ENCODE peak calls at places on chromosome 22, in six cellular contexts. C is CD4-positive, alpha-beta memory T cell; G is heart right ventricle; A is body of pancreas; E is AG10803; D is mucosa of descending colon. Y is an unnamed sample.

GRCh38 chr22:19121631-19122142 is 525 bp downstream of the DGCR2 start:
- DNase-seq in E (peak), G (peak), C (peak), D (peak), A (peak), Y (no peak)

GRCh38 chr22:25880524-25880923 is 138.5 kb downstream of the MYO18B start:
- DNase-seq in E (no peak), D (no peak), C (no peak), A (no peak), G (no peak), Y (no peak)

GRCh38 chr22:44166448-44166847 is 14.3 kb upstream of the PARVG start:
- DNase-seq in A (no peak), C (no peak), G (no peak), D (no peak), E (no peak), Y (no peak)

GRCh38 chr22:33519140-33519973 is 400.9 kb downstream of the LARGE1 start:
- DNase-seq in C (no peak), E (peak), G (peak), D (no peak), A (peak), Y (no peak)

GRCh38 chr22:17471901-17472566 is 91.3 kb upstream of the SLC25A18 start:
- DNase-seq in G (no peak), A (no peak), C (no peak), D (no peak), E (no peak), Y (no peak)

GRCh38 chr22:24190159-24190540 is 8.9 kb downstream of the SUSD2 start:
- DNase-seq in C (no peak), A (peak), G (no peak), E (no peak), D (peak), Y (no peak)

GRCh38 chr22:32644252-32645100 is 157.0 kb upstream of the TIMP3 start:
- DNase-seq in G (peak), D (no peak), C (peak), A (peak), E (peak), Y (no peak)

GRCh38 chr22:19146215-19146968 is 1.9 kb upstream of the ESS2 start:
- DNase-seq in G (no peak), E (no peak), A (no peak), C (no peak), D (no peak), Y (no peak)

GRCh38 chr22:35971418-35972119 is 57.1 kb downstream of the RBFOX2 start:
- DNase-seq in G (peak), E (peak), C (no peak), A (no peak), D (no peak), Y (peak)

GRCh38 chr22:17869285-17870096 is 95.2 kb upstream of the BID start:
- DNase-seq in D (no peak), E (no peak), A (no peak), G (no peak), C (no peak), Y (no peak)

GRCh38 chr22:37870273-37870672 is 21.1 kb downstream of the EIF3L start:
- DNase-seq in A (peak), G (no peak), D (no peak), C (no peak), E (peak), Y (peak)

GRCh38 chr22:16717699-16718558 is 107.3 kb downstream of the XKR3 start:
- DNase-seq in E (no peak), D (no peak), G (no peak), A (no peak), C (no peak), Y (no peak)

GRCh38 chr22:49052560-49052959 is 775.1 kb downstream of the BRD1 start:
- DNase-seq in C (no peak), A (no peak), D (no peak), G (no peak), E (no peak), Y (no peak)
- H3K4me3 ChIP-seq in C (no peak), A (no peak), D (no peak), G (peak), E (no peak), Y (no peak)

GRCh38 chr22:38923463-38924196 is 33.8 kb upstream of the APOBEC3A start:
- DNase-seq in G (peak), D (peak), C (no peak), E (peak), A (peak), Y (peak)
- H3K4me3 ChIP-seq in G (peak), D (no peak), C (no peak), E (peak), A (no peak), Y (peak)

GRCh38 chr22:29606320-29606719 is 2.9 kb downstream of the NF2 start:
- DNase-seq in D (no peak), G (no peak), A (no peak), C (no peak), E (no peak), Y (no peak)

GRCh38 chr22:29609139-29609538 is 5.7 kb downstream of the NF2 start:
- DNase-seq in C (no peak), G (no peak), E (no peak), D (no peak), A (no peak), Y (no peak)

GRCh38 chr22:29615705-29616104 is 12.3 kb downstream of the NF2 start:
- DNase-seq in G (no peak), E (no peak), A (no peak), D (no peak), C (no peak), Y (no peak)

GRCh38 chr22:29607426-29607825 is 4.0 kb downstream of the NF2 start:
- DNase-seq in D (no peak), A (no peak), C (no peak), E (no peak), G (no peak), Y (no peak)

DNA sequence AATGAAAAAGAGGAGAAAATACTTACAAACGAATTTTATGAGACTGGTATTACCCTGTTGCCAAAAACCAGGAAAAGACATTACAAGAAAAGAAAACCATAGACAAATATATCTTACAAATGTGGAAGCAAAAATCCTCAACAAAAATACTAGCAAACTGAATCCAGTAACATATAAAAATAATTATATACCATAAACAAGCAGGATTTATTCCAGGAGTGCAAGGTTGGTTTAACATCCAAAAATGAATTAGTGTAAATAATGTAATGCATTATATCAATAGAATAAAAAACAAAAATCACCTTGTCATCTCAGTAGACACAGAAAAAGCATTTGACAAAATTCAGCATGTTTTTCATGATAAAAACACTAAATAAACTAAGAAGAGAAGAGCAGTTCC is 7.3 kb downstream of the NF2 start:
- DNase-seq in D (no peak), C (no peak), G (no peak), A (no peak), E (no peak), Y (no peak)
- H3K4me3 ChIP-seq in D (no peak), C (no peak), G (no peak), A (no peak), E (no peak), Y (no peak)

GRCh38 chr22:42283288-42284229 is 13.1 kb upstream of the TCF20 start:
- DNase-seq in A (no peak), D (no peak), E (no peak), C (peak), G (no peak), Y (no peak)
- H3K4me3 ChIP-seq in A (no peak), D (no peak), E (peak), C (peak), G (peak), Y (peak)

GRCh38 chr22:21044931-21045584 is 688 bp upstream of the LRRC74B start:
- DNase-seq in D (no peak), E (peak), G (no peak), A (no peak), C (no peak), Y (peak)
- H3K4me3 ChIP-seq in D (no peak), E (peak), G (peak), A (no peak), C (no peak), Y (peak)

GRCh38 chr22:45754822-45755221 is 83.2 kb downstream of the ATXN10 start:
- DNase-seq in E (peak), G (no peak), C (no peak), D (no peak), A (no peak), Y (no peak)

GRCh38 chr22:45757068-45757467 is 85.4 kb downstream of the ATXN10 start:
- DNase-seq in E (peak), G (peak), C (no peak), A (peak), D (no peak), Y (peak)

GRCh38 chr22:45758603-45759002 is 87.0 kb downstream of the ATXN10 start:
- DNase-seq in E (no peak), A (no peak), G (no peak), C (no peak), D (no peak), Y (no peak)

GRCh38 chr22:45757936-45758335 is 86.3 kb downstream of the ATXN10 start:
- DNase-seq in E (no peak), C (no peak), D (no peak), A (no peak), G (no peak), Y (no peak)

DNA sequence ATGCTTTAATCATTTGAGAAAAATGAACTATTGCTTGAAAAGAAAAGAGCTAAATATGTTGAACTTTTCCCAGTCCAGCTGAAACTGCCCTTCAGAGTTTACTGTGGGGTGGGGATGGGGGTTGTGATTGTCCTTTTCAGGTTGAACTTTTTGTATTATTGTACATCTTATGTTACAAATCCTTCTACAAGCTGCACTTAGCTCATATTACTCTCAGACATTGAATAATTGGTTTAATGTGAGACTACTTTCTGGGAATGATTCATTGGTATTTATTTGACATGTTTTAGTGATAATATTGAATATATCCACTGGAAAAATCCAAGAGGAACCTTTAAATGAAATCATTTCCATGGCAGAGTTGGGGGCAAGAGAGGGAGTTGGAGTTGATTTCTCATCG is 84.9 kb downstream of the ATXN10 start:
- DNase-seq in D (no peak), G (no peak), A (no peak), E (no peak), C (no peak), Y (no peak)
- H3K4me3 ChIP-seq in D (no peak), G (no peak), A (no peak), E (no peak), C (no peak), Y (no peak)

GRCh38 chr22:34761111-34761510 is 304.8 kb upstream of the ISX start:
- DNase-seq in A (no peak), C (no peak), E (peak), G (no peak), D (no peak), Y (no peak)

GRCh38 chr22:34765115-34765514 is 300.8 kb upstream of the ISX start:
- DNase-seq in D (no peak), E (no peak), C (no peak), A (no peak), G (no peak), Y (no peak)

DNA sequence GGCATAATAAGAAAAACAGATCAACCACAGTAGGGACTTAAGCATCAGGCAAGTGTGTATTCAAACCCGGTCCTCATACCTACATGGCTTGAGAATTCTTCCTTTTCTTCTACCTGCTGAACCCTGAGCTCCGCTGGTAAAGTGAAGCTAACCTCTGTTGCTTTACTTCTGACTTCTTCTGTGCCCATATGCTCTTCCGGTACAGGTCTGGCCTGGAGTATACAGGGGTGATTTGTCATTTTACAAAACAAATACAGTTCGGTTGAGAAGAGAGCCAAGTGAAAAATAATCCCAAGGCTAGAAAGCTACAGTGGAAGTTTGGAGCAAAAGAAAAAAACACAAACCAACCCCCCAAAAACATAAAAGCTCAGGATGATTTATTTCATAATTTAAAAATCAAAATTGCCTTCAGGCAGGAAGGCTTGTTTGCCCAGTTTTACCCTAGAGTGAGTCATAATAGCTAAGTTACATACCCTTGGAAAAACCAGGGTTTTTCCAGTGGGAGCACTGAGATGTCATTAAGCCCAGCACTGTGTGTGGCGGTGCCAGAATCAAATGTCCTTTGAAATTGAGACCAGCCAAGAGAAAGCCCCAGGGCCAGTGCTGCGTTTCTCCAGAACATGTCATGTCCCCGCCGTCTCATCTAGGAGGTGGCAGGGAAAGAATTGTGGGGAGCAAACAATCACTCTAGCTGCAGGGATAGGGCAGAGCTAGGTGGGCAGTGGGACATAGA is 305.5 kb upstream of the ISX start:
- DNase-seq in E (no peak), C (no peak), D (no peak), G (no peak), A (no peak), Y (no peak)
- H3K4me3 ChIP-seq in E (no peak), C (no peak), D (no peak), G (no peak), A (no peak), Y (no peak)

GRCh38 chr22:49503896-49504521 is 323.7 kb downstream of the BRD1 start:
- DNase-seq in A (no peak), G (no peak), E (no peak), C (no peak), D (no peak), Y (no peak)
- H3K4me3 ChIP-seq in A (no peak), G (no peak), E (no peak), C (no peak), D (no peak), Y (no peak)